ENCODE peak calls at places on chromosomes 2 and 18, in seven cellular contexts. One of them, this sample, is unnamed.

GRCh38 chr2:233674995-233675394 is 3.3 kb downstream of the UGT1A9 start:
- DNase-seq in HFF-Myc: no peak
- DNase-seq in OCI-LY7: no peak
- DNase-seq in CD8-positive, alpha-beta T cell: no peak
- DNase-seq in psoas muscle: no peak
- DNase-seq in left lung: no peak
- DNase-seq in Peyer's patch: no peak
- DNase-seq in this sample: no peak

GRCh38 chr18:27695509-27695908 is 481.4 kb downstream of the CDH2 start:
- DNase-seq in HFF-Myc: no peak
- DNase-seq in OCI-LY7: no peak
- DNase-seq in CD8-positive, alpha-beta T cell: no peak
- DNase-seq in psoas muscle: no peak
- DNase-seq in left lung: no peak
- DNase-seq in Peyer's patch: no peak
- DNase-seq in this sample: no peak

GRCh38 chr2:176177580-176178270 is 10.7 kb upstream of the HOXD1 start:
- DNase-seq in HFF-Myc: no peak
- DNase-seq in OCI-LY7: no peak
- DNase-seq in CD8-positive, alpha-beta T cell: no peak
- DNase-seq in psoas muscle: no peak
- DNase-seq in left lung: no peak
- DNase-seq in Peyer's patch: no peak
- DNase-seq in this sample: no peak

GRCh38 chr18:35624140-35624539 is 42.6 kb downstream of the GALNT1 start:
- DNase-seq in HFF-Myc: no peak
- DNase-seq in OCI-LY7: peak
- DNase-seq in CD8-positive, alpha-beta T cell: no peak
- DNase-seq in psoas muscle: no peak
- DNase-seq in left lung: no peak
- DNase-seq in Peyer's patch: no peak
- DNase-seq in this sample: peak

GRCh38 chr2:65108778-65109177 is 21.1 kb downstream of the RAB1A start:
- DNase-seq in HFF-Myc: no peak
- DNase-seq in OCI-LY7: no peak
- DNase-seq in CD8-positive, alpha-beta T cell: no peak
- DNase-seq in psoas muscle: no peak
- DNase-seq in left lung: no peak
- DNase-seq in Peyer's patch: no peak
- DNase-seq in this sample: no peak

GRCh38 chr2:158598856-158599517 is 142.2 kb downstream of the PKP4 start:
- DNase-seq in HFF-Myc: no peak
- DNase-seq in OCI-LY7: no peak
- DNase-seq in CD8-positive, alpha-beta T cell: no peak
- DNase-seq in psoas muscle: no peak
- DNase-seq in left lung: no peak
- DNase-seq in Peyer's patch: no peak
- DNase-seq in this sample: no peak

GRCh38 chr2:134167015-134167414 is 86.9 kb upstream of the MGAT5 start:
- DNase-seq in HFF-Myc: no peak
- DNase-seq in OCI-LY7: no peak
- DNase-seq in CD8-positive, alpha-beta T cell: no peak
- DNase-seq in psoas muscle: no peak
- DNase-seq in left lung: no peak
- DNase-seq in Peyer's patch: no peak
- DNase-seq in this sample: no peak

GRCh38 chr2:38214209-38214717 is 138.3 kb upstream of the CYP1B1 start:
- DNase-seq in HFF-Myc: no peak
- DNase-seq in OCI-LY7: no peak
- DNase-seq in CD8-positive, alpha-beta T cell: no peak
- DNase-seq in psoas muscle: no peak
- DNase-seq in left lung: no peak
- DNase-seq in Peyer's patch: no peak
- DNase-seq in this sample: no peak

GRCh38 chr2:120858361-120858760 is 122.7 kb downstream of the GLI2 start:
- DNase-seq in HFF-Myc: no peak
- DNase-seq in OCI-LY7: no peak
- DNase-seq in CD8-positive, alpha-beta T cell: no peak
- DNase-seq in psoas muscle: no peak
- DNase-seq in left lung: peak
- DNase-seq in Peyer's patch: no peak
- DNase-seq in this sample: no peak

GRCh38 chr2:170248574-170249393 is 70.8 kb downstream of the MYO3B start:
- DNase-seq in HFF-Myc: no peak
- DNase-seq in OCI-LY7: no peak
- DNase-seq in CD8-positive, alpha-beta T cell: no peak
- DNase-seq in psoas muscle: no peak
- DNase-seq in left lung: no peak
- DNase-seq in Peyer's patch: no peak
- DNase-seq in this sample: no peak

GRCh38 chr18:48838166-48838775 is 112.5 kb downstream of the SMAD7 start:
- DNase-seq in HFF-Myc: no peak
- DNase-seq in OCI-LY7: no peak
- DNase-seq in CD8-positive, alpha-beta T cell: no peak
- DNase-seq in psoas muscle: peak
- DNase-seq in left lung: no peak
- DNase-seq in Peyer's patch: no peak
- DNase-seq in this sample: no peak

GRCh38 chr2:133768261-133769021 is 200.2 kb upstream of the NCKAP5 start:
- DNase-seq in HFF-Myc: no peak
- DNase-seq in OCI-LY7: no peak
- DNase-seq in CD8-positive, alpha-beta T cell: no peak
- DNase-seq in psoas muscle: no peak
- DNase-seq in left lung: peak
- DNase-seq in Peyer's patch: no peak
- DNase-seq in this sample: no peak

DNA sequence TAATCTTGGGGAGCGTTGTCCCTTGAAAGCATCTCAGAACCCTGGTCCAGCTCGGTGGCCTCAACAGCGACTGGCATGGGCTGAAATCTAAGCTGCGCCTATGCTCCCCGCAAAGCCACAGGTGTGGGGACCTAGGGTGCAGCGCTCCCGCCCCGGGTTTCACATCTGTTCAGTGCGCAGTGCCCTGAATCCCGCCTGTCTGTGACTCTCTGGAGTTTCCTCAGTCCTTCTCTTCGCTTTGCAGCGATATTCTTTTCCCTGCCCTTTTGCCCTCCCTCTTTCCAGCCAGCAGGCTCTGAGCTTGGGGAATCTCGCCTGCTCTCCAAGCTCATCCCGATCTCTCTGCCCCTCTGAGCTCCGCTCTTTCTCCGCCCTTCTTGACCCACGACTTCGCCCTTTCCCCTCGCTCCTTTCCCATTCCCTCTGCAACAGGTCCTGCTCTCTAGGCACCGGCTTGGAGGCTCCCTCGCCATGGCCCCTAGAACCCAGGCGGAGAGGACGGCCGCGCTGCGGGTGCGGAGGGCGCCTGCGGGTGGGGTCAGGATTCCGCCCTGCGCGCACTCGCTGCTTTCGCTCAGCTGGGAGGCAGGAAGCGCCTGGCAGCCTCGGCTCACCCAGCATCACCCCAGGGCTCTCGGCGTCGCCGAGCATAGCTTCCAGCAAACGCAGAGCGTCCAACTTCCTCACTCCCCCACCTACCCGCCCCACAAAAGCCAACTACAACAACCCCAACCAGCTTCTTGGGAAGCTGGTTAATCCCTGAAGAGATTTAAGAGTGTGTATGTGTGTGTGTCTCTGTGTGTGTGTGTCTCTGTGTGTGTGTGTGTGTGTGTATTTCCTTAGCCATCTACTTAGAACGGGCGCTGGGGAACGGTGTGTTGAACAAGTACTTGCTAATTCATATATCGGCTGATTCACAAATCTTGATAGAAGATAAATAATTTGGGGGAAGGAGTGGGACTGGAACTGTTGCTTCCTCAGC is 1.1 kb downstream of the GRP start:
- DNase-seq in HFF-Myc: no peak
- DNase-seq in OCI-LY7: no peak
- DNase-seq in CD8-positive, alpha-beta T cell: no peak
- DNase-seq in psoas muscle: no peak
- DNase-seq in left lung: peak
- DNase-seq in Peyer's patch: no peak
- DNase-seq in this sample: no peak
- H3K4me3 ChIP-seq in HFF-Myc: no peak
- H3K4me3 ChIP-seq in OCI-LY7: no peak
- H3K4me3 ChIP-seq in CD8-positive, alpha-beta T cell: no peak
- H3K4me3 ChIP-seq in psoas muscle: no peak
- H3K4me3 ChIP-seq in left lung: no peak
- H3K4me3 ChIP-seq in Peyer's patch: no peak
- H3K4me3 ChIP-seq in this sample: no peak

GRCh38 chr2:105056245-105056644 is 18.4 kb downstream of the MRPS9 start:
- DNase-seq in HFF-Myc: no peak
- DNase-seq in OCI-LY7: no peak
- DNase-seq in CD8-positive, alpha-beta T cell: no peak
- DNase-seq in psoas muscle: no peak
- DNase-seq in left lung: no peak
- DNase-seq in Peyer's patch: no peak
- DNase-seq in this sample: no peak

GRCh38 chr2:105057005-105057404 is 19.1 kb downstream of the MRPS9 start:
- DNase-seq in HFF-Myc: no peak
- DNase-seq in OCI-LY7: no peak
- DNase-seq in CD8-positive, alpha-beta T cell: no peak
- DNase-seq in psoas muscle: no peak
- DNase-seq in left lung: no peak
- DNase-seq in Peyer's patch: no peak
- DNase-seq in this sample: no peak

GRCh38 chr2:105061560-105061959 is 23.7 kb downstream of the MRPS9 start:
- DNase-seq in HFF-Myc: no peak
- DNase-seq in OCI-LY7: no peak
- DNase-seq in CD8-positive, alpha-beta T cell: no peak
- DNase-seq in psoas muscle: no peak
- DNase-seq in left lung: no peak
- DNase-seq in Peyer's patch: no peak
- DNase-seq in this sample: no peak

GRCh38 chr2:105062158-105062557 is 24.3 kb downstream of the MRPS9 start:
- DNase-seq in HFF-Myc: no peak
- DNase-seq in OCI-LY7: no peak
- DNase-seq in CD8-positive, alpha-beta T cell: no peak
- DNase-seq in psoas muscle: no peak
- DNase-seq in left lung: no peak
- DNase-seq in Peyer's patch: no peak
- DNase-seq in this sample: no peak
- H3K4me3 ChIP-seq in HFF-Myc: no peak
- H3K4me3 ChIP-seq in OCI-LY7: no peak
- H3K4me3 ChIP-seq in CD8-positive, alpha-beta T cell: no peak
- H3K4me3 ChIP-seq in psoas muscle: no peak
- H3K4me3 ChIP-seq in left lung: no peak
- H3K4me3 ChIP-seq in Peyer's patch: no peak
- H3K4me3 ChIP-seq in this sample: no peak

DNA sequence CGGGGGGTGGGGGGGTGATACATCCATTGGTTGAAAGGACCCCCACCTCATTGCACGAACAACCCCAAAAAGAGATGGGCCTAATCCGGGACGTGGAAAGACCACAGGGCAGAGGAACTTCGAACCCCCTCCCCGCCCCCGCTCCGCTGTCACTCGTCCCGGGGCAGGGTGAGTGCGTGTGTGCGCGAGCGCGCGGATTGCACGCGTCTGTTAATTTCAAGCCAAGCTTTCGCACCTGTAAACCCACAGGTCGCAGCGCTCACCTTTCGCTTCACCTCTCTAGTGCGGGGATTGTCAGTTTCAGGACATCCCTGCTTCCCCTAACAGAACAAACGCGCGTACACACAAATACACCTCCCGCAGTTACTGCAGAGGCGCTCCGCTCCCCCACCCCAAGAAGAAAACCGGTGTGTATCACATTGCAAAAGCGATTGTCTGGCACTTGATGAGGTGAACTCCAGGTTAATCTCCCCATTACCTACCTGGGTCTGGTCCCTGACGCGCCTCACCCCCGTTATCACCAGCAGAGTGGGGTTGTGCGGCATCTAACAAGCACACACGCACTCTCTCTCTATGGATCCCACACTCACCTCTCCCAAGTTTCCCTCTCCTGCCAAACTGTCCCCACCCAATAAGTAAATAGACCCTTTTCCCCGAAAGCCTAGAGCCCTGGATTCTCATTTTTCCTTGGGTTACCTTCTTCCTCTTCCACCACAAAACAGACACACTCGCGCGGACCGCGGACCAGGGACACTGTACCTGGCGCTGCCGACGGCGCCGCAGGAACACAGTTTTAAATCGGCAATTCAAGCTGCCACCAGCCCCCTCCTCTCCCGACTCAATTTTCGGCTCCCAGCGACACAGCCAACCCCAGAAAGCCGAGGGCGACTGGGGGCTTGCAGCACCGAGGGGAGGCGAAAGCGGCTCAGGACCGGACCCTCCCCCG is 1.0 kb downstream of the CYP26B1 start:
- DNase-seq in HFF-Myc: no peak
- DNase-seq in OCI-LY7: no peak
- DNase-seq in CD8-positive, alpha-beta T cell: no peak
- DNase-seq in psoas muscle: peak
- DNase-seq in left lung: peak
- DNase-seq in Peyer's patch: peak
- DNase-seq in this sample: no peak
- H3K4me3 ChIP-seq in HFF-Myc: peak
- H3K4me3 ChIP-seq in OCI-LY7: no peak
- H3K4me3 ChIP-seq in CD8-positive, alpha-beta T cell: no peak
- H3K4me3 ChIP-seq in psoas muscle: peak
- H3K4me3 ChIP-seq in left lung: peak
- H3K4me3 ChIP-seq in Peyer's patch: peak
- H3K4me3 ChIP-seq in this sample: no peak

DNA sequence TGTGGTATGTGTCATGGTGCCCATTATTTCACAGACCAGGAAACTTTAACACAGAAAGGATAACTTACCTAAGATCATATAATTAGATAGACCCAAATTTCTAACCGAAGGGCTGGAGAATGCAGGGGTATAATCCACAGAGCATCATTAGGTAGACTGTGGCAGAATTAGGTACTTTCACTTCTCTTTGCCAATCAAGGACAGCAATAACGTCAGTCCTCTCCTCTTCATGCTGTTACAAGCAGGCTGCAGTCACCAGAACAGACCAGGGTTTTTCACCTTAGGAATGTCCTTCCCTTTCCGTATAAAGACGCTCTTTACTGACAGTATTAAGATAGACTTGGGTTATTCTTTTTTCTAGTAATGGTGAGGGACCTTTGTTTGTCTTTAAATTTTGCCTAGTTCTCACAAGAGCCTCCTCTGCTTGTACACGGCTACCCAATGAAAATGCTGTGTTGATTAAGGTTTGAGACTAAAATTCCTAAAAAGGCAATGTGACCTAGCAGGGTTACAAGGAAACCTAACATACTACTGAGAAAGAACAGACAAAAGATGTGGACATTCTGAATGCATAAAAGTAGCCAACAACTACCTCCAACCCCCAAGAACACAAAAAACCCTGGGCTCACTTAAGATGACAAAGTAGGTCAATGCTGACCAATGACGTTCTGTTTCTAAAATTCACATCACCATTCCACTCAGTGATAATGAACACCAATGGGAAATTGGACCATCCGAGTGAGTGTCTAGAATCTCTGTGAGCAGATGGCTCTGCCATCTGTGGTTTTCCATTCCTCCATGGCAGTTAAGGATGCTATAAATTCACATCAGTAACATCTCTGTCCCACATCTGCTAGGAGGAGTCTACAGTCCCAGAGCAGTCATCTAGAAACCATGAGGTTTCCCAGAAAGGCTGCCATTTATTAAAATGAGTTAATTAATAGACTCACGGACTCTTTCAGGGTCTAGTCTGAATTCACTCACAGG is 2.1 kb downstream of the PDIA6 start:
- DNase-seq in HFF-Myc: no peak
- DNase-seq in OCI-LY7: peak
- DNase-seq in CD8-positive, alpha-beta T cell: no peak
- DNase-seq in psoas muscle: no peak
- DNase-seq in left lung: no peak
- DNase-seq in Peyer's patch: peak
- DNase-seq in this sample: no peak
- H3K4me3 ChIP-seq in HFF-Myc: peak
- H3K4me3 ChIP-seq in OCI-LY7: peak
- H3K4me3 ChIP-seq in CD8-positive, alpha-beta T cell: no peak
- H3K4me3 ChIP-seq in psoas muscle: peak
- H3K4me3 ChIP-seq in left lung: peak
- H3K4me3 ChIP-seq in Peyer's patch: peak
- H3K4me3 ChIP-seq in this sample: peak

This sample was measured in Jurkat, Clone E6-1.